ENCODE peak calls at places on chromosomes 4 and X, in ten cellular contexts. I is fibroblast of lung; P is MM.1S; Y is CD8-positive, alpha-beta memory T cell; K is tibial artery; T is prostate gland; D is CD4-positive, CD25-positive, alpha-beta regulatory T cell; G is psoas muscle; S is sigmoid colon; O is cardiac muscle cell. N is an unnamed sample. For H3K4me1, the result is how much of the 10 kb centered on the place peaks cover.

GRCh38 chrX:40154229-40154852 is 56.6 kb upstream of the BCOR start:
- DNase-seq in I (no peak), P (no peak), Y (no peak), K (no peak), T (no peak), D (no peak), G (no peak), S (peak), O (peak), N (no peak)

GRCh38 chr4:47606482-47606881 is 121.4 kb downstream of the ATP10D start:
- DNase-seq in I (no peak), P (no peak), Y (no peak), K (no peak), T (no peak), D (no peak), G (no peak), S (no peak), O (no peak), N (no peak)

GRCh38 chr4:164779811-164780216 is 25.9 kb downstream of the SMIM31 start:
- DNase-seq in I (peak), P (peak), Y (no peak), K (no peak), T (peak), D (no peak), G (no peak), S (no peak), O (peak), N (no peak)

GRCh38 chr4:104017213-104017612 is 297.4 kb upstream of the TACR3 start:
- DNase-seq in I (no peak), P (no peak), Y (no peak), K (no peak), T (no peak), D (no peak), G (no peak), S (no peak), O (no peak), N (no peak)

GRCh38 chrX:143601809-143602208 is 34.1 kb downstream of the SLITRK4 start:
- DNase-seq in I (no peak), P (peak), Y (no peak), K (no peak), T (no peak), D (no peak), G (no peak), S (no peak), O (no peak), N (no peak)

GRCh38 chr4:48779998-48780866 is at the start of gene FRYL:
- DNase-seq in I (peak), P (peak), Y (peak), K (peak), T (peak), D (peak), G (peak), S (peak), O (peak), N (peak)

GRCh38 chr4:63221477-63221876 is 1187.8 kb downstream of the TECRL start:
- DNase-seq in I (no peak), P (no peak), Y (no peak), K (no peak), T (no peak), D (no peak), G (no peak), S (no peak), O (no peak), N (no peak)

GRCh38 chrX:22577181-22577580 is 304.5 kb downstream of the CBLL2 start:
- DNase-seq in I (peak), P (no peak), Y (no peak), K (no peak), T (no peak), D (no peak), G (no peak), S (no peak), O (no peak), N (no peak)

GRCh38 chrX:139932077-139932900 is 564 bp downstream of the ATP11C start:
- DNase-seq in I (peak), P (peak), Y (peak), K (peak), T (peak), D (peak), G (peak), S (peak), O (peak), N (no peak)

GRCh38 chr4:152983774-152984411 is 47.8 kb downstream of the FHDC1 start:
- DNase-seq in I (peak), P (no peak), Y (no peak), K (no peak), T (no peak), D (no peak), G (no peak), S (no peak), O (peak), N (no peak)

GRCh38 chrX:9597361-9598035 is 132.6 kb downstream of the TBL1X start:
- DNase-seq in I (no peak), P (no peak), Y (no peak), K (no peak), T (no peak), D (no peak), G (no peak), S (no peak), O (no peak), N (no peak)

GRCh38 chr4:81405900-81406401 is 65.8 kb downstream of the RASGEF1B start:
- DNase-seq in I (peak), P (peak), Y (peak), K (no peak), T (peak), D (peak), G (no peak), S (no peak), O (peak), N (no peak)

GRCh38 chr4:78642934-78643333 is 91.4 kb downstream of the ANXA3 start:
- DNase-seq in I (no peak), P (no peak), Y (no peak), K (no peak), T (no peak), D (no peak), G (no peak), S (no peak), O (no peak), N (no peak)

GRCh38 chr4:78644063-78644691 is 92.6 kb downstream of the ANXA3 start:
- DNase-seq in I (no peak), P (no peak), Y (no peak), K (no peak), T (no peak), D (no peak), G (no peak), S (no peak), O (no peak), N (no peak)

GRCh38 chr4:78647272-78647671 is 95.7 kb downstream of the ANXA3 start:
- DNase-seq in I (no peak), P (no peak), Y (no peak), K (no peak), T (no peak), D (no peak), G (no peak), S (no peak), O (no peak), N (no peak)

GRCh38 chr4:78645853-78646757 is 94.5 kb downstream of the ANXA3 start:
- DNase-seq in I (peak), P (no peak), Y (no peak), K (peak), T (peak), D (no peak), G (peak), S (peak), O (peak), N (no peak)

GRCh38 chr4:78644744-78645330 is 93.3 kb downstream of the ANXA3 start:
- DNase-seq in I (peak), P (peak), Y (peak), K (peak), T (peak), D (peak), G (peak), S (peak), O (peak), N (peak)
- H3K4me1 ChIP-seq in I (under half), P (under half), Y (under half), K (under half), T (under half), D (under half), G (under half), S (under half), O (under half), N (half or more)

DNA sequence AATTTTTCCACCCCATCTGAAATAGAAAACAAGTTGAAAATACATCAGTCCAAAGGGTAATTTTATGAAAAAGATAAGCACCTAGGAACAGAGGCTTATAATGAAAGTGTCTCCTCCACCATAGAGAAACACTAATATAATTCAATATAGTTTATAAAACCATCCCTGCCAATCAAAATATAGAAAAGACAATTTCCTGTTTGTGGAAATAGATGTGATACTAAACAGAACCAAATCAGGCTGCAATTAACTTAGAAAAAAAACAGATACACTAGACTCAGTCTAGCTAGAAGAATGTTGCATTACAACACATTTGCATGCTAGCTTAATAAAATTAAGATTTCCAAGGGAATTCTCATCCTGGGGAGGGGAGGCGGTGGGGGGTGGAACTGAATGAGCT is 68.2 kb downstream of the ENOX2 start:
- DNase-seq in I (no peak), P (no peak), Y (no peak), K (no peak), T (no peak), D (no peak), G (no peak), S (no peak), O (no peak), N (no peak)
- H3K4me1 ChIP-seq in I (under half), P (under half), Y (under half), K (under half), T (under half), D (under half), G (under half), S (under half), O (half or more), N (under half)

DNA sequence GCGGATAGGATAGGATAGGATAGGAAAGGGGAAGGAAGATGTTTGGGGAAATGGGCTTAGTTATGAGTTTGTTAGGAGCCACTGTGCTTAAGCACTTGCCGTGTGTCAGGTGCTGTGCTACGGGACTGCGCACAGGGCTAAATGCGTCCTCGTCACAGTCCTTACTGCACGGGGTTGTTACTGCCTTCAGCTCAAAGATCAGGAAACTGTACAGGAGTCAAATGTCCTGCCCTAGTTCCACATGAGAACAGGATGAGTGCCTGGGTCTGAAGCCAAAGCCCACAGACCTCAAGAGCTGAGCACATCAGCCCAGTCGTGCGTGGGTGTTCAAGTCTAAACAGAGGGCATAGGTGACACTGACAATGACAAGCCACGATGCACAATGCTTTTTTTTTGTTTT is 15.0 kb downstream of the ACSL1 start:
- DNase-seq in I (no peak), P (no peak), Y (peak), K (no peak), T (no peak), D (no peak), G (peak), S (no peak), O (no peak), N (no peak)
- H3K4me1 ChIP-seq in I (under half), P (under half), Y (under half), K (under half), T (under half), D (under half), G (half or more), S (under half), O (half or more), N (under half)

GRCh38 chr4:108851346-108851745 is 88.5 kb upstream of the ETNPPL start:
- DNase-seq in I (peak), P (no peak), Y (no peak), K (no peak), T (no peak), D (no peak), G (no peak), S (no peak), O (peak), N (no peak)
- H3K4me1 ChIP-seq in I (under half), P (half or more), Y (under half), K (under half), T (under half), D (under half), G (under half), S (under half), O (under half), N (under half)

GRCh38 chr4:73388887-73389286 is 15.2 kb upstream of the ALB start:
- DNase-seq in I (no peak), P (no peak), Y (no peak), K (no peak), T (no peak), D (no peak), G (no peak), S (no peak), O (no peak), N (no peak)
- H3K4me1 ChIP-seq in I (under half), P (under half), Y (under half), K (under half), T (under half), D (under half), G (under half), S (under half), O (under half), N (under half)

GRCh38 chr4:6280365-6280996 is 10.8 kb downstream of the WFS1 start:
- DNase-seq in I (no peak), P (no peak), Y (no peak), K (no peak), T (no peak), D (no peak), G (no peak), S (no peak), O (no peak), N (no peak)

GRCh38 chr4:6281436-6282144 is 11.9 kb downstream of the WFS1 start:
- DNase-seq in I (no peak), P (no peak), Y (no peak), K (peak), T (no peak), D (no peak), G (no peak), S (peak), O (no peak), N (no peak)

GRCh38 chr4:6279582-6280289 is 10.1 kb downstream of the WFS1 start:
- DNase-seq in I (no peak), P (no peak), Y (no peak), K (no peak), T (no peak), D (no peak), G (no peak), S (no peak), O (no peak), N (no peak)

GRCh38 chr4:6283282-6283681 is 13.6 kb downstream of the WFS1 start:
- DNase-seq in I (no peak), P (no peak), Y (no peak), K (no peak), T (no peak), D (no peak), G (no peak), S (no peak), O (no peak), N (no peak)

DNA sequence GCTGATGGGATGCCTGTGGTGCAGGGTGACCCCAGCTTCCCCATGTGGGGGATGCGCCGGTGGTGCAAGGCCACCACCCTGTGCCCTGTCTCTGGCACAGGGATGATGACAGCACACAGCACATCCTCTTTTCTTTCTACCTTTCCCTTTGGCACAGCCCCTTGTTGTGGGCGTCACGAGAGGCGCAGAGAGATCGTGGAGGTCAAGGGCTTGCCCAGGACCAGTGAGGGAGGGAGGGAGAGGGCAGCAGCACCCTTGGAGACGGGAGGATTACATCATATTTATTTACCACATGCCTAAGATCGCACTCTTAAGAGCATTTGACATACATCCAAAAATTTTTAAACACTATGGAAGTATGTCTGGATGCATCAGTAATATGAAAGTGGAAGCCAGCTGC is 12.6 kb downstream of the WFS1 start:
- DNase-seq in I (peak), P (no peak), Y (no peak), K (no peak), T (no peak), D (no peak), G (no peak), S (no peak), O (peak), N (no peak)
- H3K4me1 ChIP-seq in I (under half), P (under half), Y (under half), K (under half), T (under half), D (under half), G (under half), S (under half), O (under half), N (under half)

N was measured in esophagus squamous epithelium.